ENCODE peak calls at places on chromosomes 5 and 9, in six cellular contexts. W, J, T, P, O and Q are unnamed samples.

GRCh38 chr5:10333154-10334006 is 20.1 kb upstream of the MARCHF6 start:
- DNase-seq in W (no peak), J (peak), T (peak), P (peak), O (peak), Q (no peak)

GRCh38 chr5:147336871-147337270 is 102.0 kb downstream of the STK32A start:
- DNase-seq in W (no peak), J (no peak), T (no peak), P (no peak), O (no peak), Q (no peak)

GRCh38 chr9:19583890-19584289 is 175.1 kb downstream of the ACER2 start:
- DNase-seq in W (no peak), J (no peak), T (no peak), P (no peak), O (no peak), Q (no peak)

GRCh38 chr9:28801144-28801799 is 1228.0 kb upstream of the C9orf72 start:
- DNase-seq in W (no peak), J (no peak), T (no peak), P (no peak), O (no peak), Q (no peak)

GRCh38 chr5:177367323-177367848 is 9.7 kb downstream of the RGS14 start:
- DNase-seq in W (no peak), J (no peak), T (no peak), P (no peak), O (no peak), Q (no peak)

GRCh38 chr9:77649109-77649812 is 1.1 kb upstream of the GNA14 start:
- DNase-seq in W (no peak), J (no peak), T (peak), P (no peak), O (no peak), Q (no peak)

GRCh38 chr5:92409131-92409530 is 1026.0 kb upstream of the ARRDC3 start:
- DNase-seq in W (no peak), J (no peak), T (no peak), P (no peak), O (no peak), Q (no peak)

GRCh38 chr9:137580209-137580957 is 1.7 kb upstream of the DPH7 start:
- DNase-seq in W (no peak), J (no peak), T (no peak), P (no peak), O (no peak), Q (no peak)

GRCh38 chr5:105684799-105685198 is 1985.9 kb downstream of the EFNA5 start:
- DNase-seq in W (no peak), J (no peak), T (no peak), P (no peak), O (no peak), Q (no peak)

GRCh38 chr9:136399176-136400037 is 563 bp downstream of the SNAPC4 start:
- DNase-seq in W (no peak), J (no peak), T (peak), P (no peak), O (peak), Q (no peak)

GRCh38 chr5:123422433-123423277 is 548 bp downstream of the CEP120 start:
- DNase-seq in W (no peak), J (no peak), T (peak), P (peak), O (peak), Q (no peak)

GRCh38 chr5:98942849-98943248 is 14.0 kb upstream of the CHD1 start:
- DNase-seq in W (no peak), J (no peak), T (no peak), P (no peak), O (no peak), Q (no peak)

GRCh38 chr9:80605129-80605528 is 1033.4 kb downstream of the TLE4 start:
- DNase-seq in W (no peak), J (no peak), T (peak), P (no peak), O (no peak), Q (no peak)

GRCh38 chr5:14914603-14915277 is 43.2 kb upstream of the ANKH start:
- DNase-seq in W (no peak), J (no peak), T (no peak), P (no peak), O (no peak), Q (no peak)

GRCh38 chr9:10875752-10876151 is 262.9 kb upstream of the PTPRD start:
- DNase-seq in W (no peak), J (no peak), T (no peak), P (no peak), O (no peak), Q (no peak)

GRCh38 chr9:128081052-128081451 is 13.0 kb downstream of the SLC25A25 start:
- DNase-seq in W (no peak), J (no peak), T (peak), P (no peak), O (no peak), Q (no peak)

GRCh38 chr9:115164511-115164974 is 46.6 kb upstream of the TNC start:
- DNase-seq in W (no peak), J (peak), T (peak), P (peak), O (no peak), Q (no peak)

GRCh38 chr5:133969654-133970324 is 1.4 kb upstream of the C5orf15 start:
- DNase-seq in W (no peak), J (no peak), T (peak), P (no peak), O (no peak), Q (no peak)

GRCh38 chr9:97768731-97769130 is 71.6 kb upstream of the XPA start:
- DNase-seq in W (no peak), J (no peak), T (no peak), P (no peak), O (no peak), Q (no peak)

GRCh38 chr5:72206994-72207393 is 99.7 kb downstream of the MAP1B start:
- DNase-seq in W (no peak), J (no peak), T (no peak), P (no peak), O (no peak), Q (no peak)

GRCh38 chr5:160287378-160288051 is 24.8 kb downstream of the CCNJL start:
- DNase-seq in W (no peak), J (peak), T (no peak), P (peak), O (no peak), Q (no peak)

GRCh38 chr5:105392710-105393149 is 1830.1 kb upstream of the NUDT12 start:
- DNase-seq in W (no peak), J (no peak), T (no peak), P (no peak), O (no peak), Q (no peak)

GRCh38 chr5:62328772-62329491 is 22.9 kb downstream of the KIF2A start:
- DNase-seq in W (no peak), J (no peak), T (no peak), P (no peak), O (no peak), Q (no peak)

GRCh38 chr9:19642256-19642655 is 146.6 kb downstream of the SLC24A2 start:
- DNase-seq in W (no peak), J (peak), T (peak), P (no peak), O (no peak), Q (no peak)

GRCh38 chr9:137733429-137733828 is 114.6 kb downstream of the EHMT1 start:
- DNase-seq in W (no peak), J (no peak), T (no peak), P (no peak), O (no peak), Q (no peak)

GRCh38 chr5:10513501-10514442 is 50.1 kb upstream of the ANKRD33B start:
- DNase-seq in W (no peak), J (no peak), T (no peak), P (no peak), O (no peak), Q (no peak)

GRCh38 chr9:84851935-84852585 is 182.5 kb downstream of the NTRK2 start:
- DNase-seq in W (no peak), J (no peak), T (peak), P (peak), O (no peak), Q (no peak)

GRCh38 chr5:179732918-179733763 is 519 bp downstream of the MAML1 start:
- DNase-seq in W (no peak), J (peak), T (peak), P (peak), O (peak), Q (no peak)

GRCh38 chr5:134090482-134090881 is 24.0 kb upstream of the TCF7 start:
- DNase-seq in W (no peak), J (no peak), T (no peak), P (no peak), O (no peak), Q (no peak)

GRCh38 chr9:89882876-89883275 is 278.1 kb downstream of the GADD45G start:
- DNase-seq in W (no peak), J (no peak), T (no peak), P (no peak), O (no peak), Q (no peak)

GRCh38 chr5:55440188-55440646 is 94.5 kb downstream of the PLPP1 start:
- DNase-seq in W (no peak), J (no peak), T (no peak), P (no peak), O (no peak), Q (no peak)

GRCh38 chr9:69035438-69036316 is at the start of gene FXN:
- DNase-seq in W (peak), J (peak), T (peak), P (peak), O (peak), Q (peak)